ENCODE peak calls at places on chromosomes 1 and 21, in six cellular contexts. I is tibial nerve, J is GM12878, Z is heart left ventricle, G is body of pancreas, B is IMR-90. Y is an unnamed sample. For H3K4me1, the result is how much of the 10 kb centered on the place peaks cover.

GRCh38 chr1:4585216-4585615 is 69.2 kb upstream of the AJAP1 start:
- DNase-seq in B (no peak), J (no peak), I (no peak), Z (no peak), G (no peak), Y (no peak)

GRCh38 chr1:58717979-58718378 is 18.1 kb upstream of the MYSM1 start:
- DNase-seq in Z (no peak), I (no peak), G (no peak), B (peak), J (no peak), Y (no peak)

GRCh38 chr1:47405697-47406096 is 10.4 kb upstream of the FOXE3 start:
- DNase-seq in J (no peak), G (no peak), I (peak), B (no peak), Z (no peak), Y (no peak)

GRCh38 chr1:224266105-224266935 is 63.7 kb downstream of the NVL start:
- DNase-seq in I (no peak), B (no peak), J (peak), Z (no peak), G (no peak), Y (no peak)

GRCh38 chr1:52955129-52955970 is 28.3 kb downstream of the SCP2 start:
- DNase-seq in J (no peak), G (peak), I (no peak), Z (no peak), B (peak), Y (no peak)

GRCh38 chr1:7405844-7406500 is 365.1 kb upstream of the VAMP3 start:
- DNase-seq in I (no peak), B (no peak), Z (no peak), J (no peak), G (no peak), Y (no peak)

GRCh38 chr1:220526294-220526693 is 1.6 kb upstream of the MARK1 start:
- DNase-seq in B (no peak), J (no peak), I (no peak), Z (no peak), G (no peak), Y (no peak)

GRCh38 chr1:233241782-233242181 is 53.7 kb downstream of the PCNX2 start:
- DNase-seq in B (no peak), G (no peak), I (no peak), J (no peak), Z (no peak), Y (no peak)

GRCh38 chr1:111576547-111576946 is 43.0 kb upstream of the RAP1A start:
- DNase-seq in B (no peak), J (no peak), I (no peak), Z (no peak), G (peak), Y (no peak)

GRCh38 chr1:243251544-243251943 is 3.5 kb downstream of the CEP170 start:
- DNase-seq in J (no peak), Z (no peak), G (no peak), B (no peak), I (no peak), Y (no peak)

DNA sequence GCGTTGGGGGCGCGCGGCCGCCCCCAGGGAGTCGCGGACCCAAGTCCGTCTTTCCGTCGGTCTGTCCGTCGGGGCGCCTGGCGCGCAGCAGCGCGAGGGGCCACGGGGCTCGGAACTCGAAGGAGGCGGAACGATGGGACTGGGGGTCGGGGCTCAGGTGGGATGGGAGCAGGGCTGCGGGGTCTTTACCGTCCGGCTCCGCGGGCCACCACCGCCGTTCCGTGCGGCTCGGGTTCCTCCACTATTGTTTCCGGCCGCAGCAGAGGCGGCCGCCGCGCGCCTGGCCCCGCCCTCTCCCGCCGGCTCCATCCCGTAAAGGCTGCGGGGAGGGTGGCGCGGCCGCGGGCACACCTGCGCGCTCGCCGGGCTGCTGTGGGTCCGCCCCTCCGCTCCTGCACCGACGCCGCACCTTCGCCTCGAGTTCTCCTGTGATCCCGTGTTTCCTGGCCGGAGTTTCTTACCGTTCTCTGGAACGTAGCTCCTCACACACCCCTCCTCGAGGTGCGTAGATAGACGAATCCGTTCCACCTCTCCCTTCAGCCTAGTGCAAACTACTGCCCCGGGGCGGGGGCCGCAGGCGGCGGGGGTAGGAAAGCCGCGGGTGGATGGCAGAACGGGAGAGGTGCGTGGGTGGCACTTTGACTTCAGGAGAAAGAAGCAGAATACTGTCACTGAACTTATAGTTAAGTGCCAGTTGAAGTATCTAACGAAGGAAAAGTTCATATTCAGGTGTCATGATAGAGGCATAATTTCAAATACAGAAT is at the start of gene C21orf91:
- DNase-seq in G (peak), B (peak), Z (peak), I (peak), J (peak), Y (peak)
- TF ChIP-seq POLR2A in G (peak), B (peak), Z (peak), I (peak), J (peak), Y (peak)

DNA sequence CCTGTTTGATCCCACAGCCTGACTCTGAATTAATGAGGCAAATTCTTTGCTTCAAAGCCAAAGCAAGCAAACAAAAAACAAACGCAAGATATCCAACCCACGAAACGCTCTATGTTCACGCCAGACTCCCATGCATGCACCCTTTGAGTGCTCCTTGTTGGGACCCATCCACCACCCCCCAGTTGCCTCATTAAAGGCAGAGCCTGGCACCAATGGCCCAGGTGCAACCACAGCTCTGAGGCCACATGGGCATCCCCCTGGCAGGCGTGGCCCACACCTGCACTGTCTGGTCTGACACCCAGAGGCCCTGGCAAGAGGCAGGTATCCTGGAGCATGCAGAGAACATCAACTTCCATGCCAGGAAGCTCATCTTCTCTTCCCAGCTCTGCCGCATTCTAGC is 1.1 kb upstream of the PADI4 start:
- DNase-seq in J (no peak), Z (no peak), G (no peak), I (no peak), B (no peak), Y (no peak)
- H3K4me1 ChIP-seq in J (under half), Z (under half), G (under half), I (under half), B (under half), Y (under half)

DNA sequence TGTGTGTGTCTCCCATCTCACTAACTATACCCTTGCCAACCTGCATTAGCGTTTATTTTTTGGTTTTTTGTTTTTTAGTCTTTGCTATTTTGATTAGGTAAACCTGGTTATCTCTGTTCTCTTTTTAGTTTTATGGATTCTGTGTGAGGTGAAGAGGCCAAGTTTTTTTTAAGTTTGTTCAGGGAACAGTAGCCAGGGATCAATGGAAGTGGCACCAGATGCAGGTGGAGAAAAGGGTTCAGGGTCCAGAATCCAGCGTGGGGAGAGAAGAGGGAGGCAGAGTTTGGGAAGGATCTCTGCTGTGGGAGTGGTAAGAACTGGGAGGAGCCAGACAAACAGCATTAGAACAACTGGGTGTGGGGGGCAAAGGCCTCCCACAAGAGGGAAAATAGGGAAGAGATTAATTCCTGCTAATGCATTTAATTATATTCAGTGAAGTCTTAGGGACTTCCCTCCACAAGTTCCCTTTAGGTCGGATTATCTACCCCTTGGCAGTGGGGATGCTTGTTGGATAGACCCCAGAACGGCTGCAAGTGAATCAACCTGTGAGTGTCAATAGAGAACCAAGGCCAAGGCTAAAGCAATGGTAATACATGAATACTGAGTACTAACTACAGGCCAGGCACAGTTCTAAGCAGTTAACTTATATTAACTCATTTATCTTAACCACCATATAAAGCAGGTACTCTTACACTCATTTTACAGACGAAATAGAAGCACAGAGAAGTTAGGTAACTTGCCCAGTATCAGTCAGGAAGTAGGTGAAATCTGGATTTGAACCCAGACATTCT is 607 bp downstream of the GNAT2 start:
- DNase-seq in Z (no peak), J (no peak), I (no peak), G (peak), B (no peak), Y (no peak)
- H3K4me3 ChIP-seq in Z (peak), J (peak), I (peak), G (no peak), B (peak), Y (peak)

DNA sequence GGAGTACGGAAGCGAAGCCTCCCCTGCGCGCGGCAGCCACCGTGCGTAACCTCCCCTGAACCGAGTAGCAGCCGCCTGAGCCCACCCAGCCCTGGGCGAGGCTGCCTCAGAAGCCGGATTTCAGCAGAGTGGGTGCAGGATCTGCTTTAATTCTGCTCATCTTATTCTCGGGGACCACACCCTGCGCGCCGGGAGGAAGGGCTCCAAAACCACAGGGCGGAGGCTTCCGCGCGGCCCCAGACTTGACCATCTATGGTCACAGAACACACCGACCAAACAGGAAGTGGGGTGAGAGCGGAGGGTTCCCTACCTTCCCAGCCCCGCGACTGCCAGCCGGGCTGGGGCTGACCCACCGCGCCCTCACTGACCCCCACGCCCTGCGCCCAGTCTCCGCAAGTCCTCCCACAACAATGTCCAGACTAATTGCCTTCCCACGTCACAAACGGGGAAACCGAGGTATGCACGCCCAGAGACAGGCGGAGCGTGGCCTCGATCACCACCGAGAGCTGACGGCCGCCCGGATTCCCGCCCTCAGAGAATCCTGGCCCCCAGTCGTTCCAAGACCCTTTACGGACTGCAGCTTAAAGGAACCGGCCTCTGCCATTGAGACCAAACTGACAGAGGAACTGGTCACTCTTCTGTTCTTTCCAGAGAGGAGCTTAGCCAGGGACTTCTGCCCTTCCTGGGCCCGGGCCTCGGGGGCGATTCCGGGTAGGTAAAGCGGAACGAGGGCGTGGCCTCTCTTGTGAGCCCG is 595 bp upstream of the CAP1 start:
- DNase-seq in Z (peak), J (peak), I (peak), G (peak), B (peak), Y (peak)
- TF ChIP-seq POLR2A in Z (peak), J (peak), I (peak), G (peak), B (peak), Y (peak)

GRCh38 chr21:20997308-20997632 is 939 bp upstream of the NCAM2 start:
- DNase-seq in Z (no peak), B (no peak), J (no peak), G (no peak), I (no peak), Y (no peak)

GRCh38 chr21:20994790-20995189 is 3.4 kb upstream of the NCAM2 start:
- DNase-seq in B (no peak), Z (no peak), I (no peak), J (no peak), G (no peak), Y (no peak)

GRCh38 chr21:20998456-20998789 is 214 bp downstream of the NCAM2 start:
- DNase-seq in G (no peak), Z (no peak), J (no peak), B (no peak), I (no peak), Y (no peak)

GRCh38 chr21:20997633-20998455 is at the start of gene NCAM2:
- DNase-seq in J (no peak), B (peak), I (peak), G (peak), Z (peak), Y (no peak)

DNA sequence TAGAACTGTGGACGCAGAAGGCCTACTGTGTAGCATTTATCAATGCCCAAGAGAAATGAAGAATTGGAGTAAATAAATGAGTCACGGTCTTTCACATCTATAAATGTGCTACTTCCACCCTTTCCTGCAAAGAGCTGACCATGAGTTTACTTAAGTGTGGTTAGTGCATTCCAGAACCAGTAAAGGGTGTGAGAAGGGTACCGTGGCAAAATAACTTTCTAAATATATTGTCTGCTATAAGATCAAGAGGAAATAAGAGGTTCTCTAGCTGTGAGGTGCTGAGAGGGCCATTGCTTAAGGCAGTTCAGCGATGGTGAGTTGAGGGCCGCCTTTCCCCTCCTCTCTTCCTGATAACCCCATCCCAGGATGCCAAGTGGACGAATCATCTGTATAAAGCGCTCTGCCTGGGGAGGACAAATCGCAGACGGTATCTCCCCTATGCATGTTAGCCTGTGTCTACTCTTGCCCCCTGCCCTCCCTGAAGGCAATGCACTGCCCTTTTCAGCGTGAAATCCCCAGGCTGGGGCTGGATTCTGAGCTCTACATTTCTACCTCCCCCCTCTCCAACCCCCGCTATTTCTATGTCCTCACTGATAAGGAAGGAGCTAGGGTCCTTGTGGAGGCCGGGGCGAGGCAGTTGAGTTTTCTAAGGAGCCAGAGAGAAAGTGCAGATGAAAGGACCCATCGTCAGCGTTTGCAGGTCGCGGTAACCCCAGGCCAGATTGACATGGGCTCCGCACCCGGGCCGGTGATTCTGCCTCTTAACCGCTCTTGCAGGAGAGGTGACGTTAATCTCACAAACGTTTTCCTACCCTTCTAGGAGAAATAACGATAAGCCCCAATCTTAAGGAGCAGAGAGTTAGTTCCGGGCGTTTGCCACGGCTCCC is 1.5 kb upstream of the NCAM2 start:
- DNase-seq in J (no peak), B (peak), G (no peak), Z (no peak), I (no peak), Y (no peak)
- H3K4me1 ChIP-seq in J (under half), B (under half), G (under half), Z (under half), I (under half), Y (under half)